ENCODE peak calls at places on chromosomes 2 and 18, in five cellular contexts. One of them, this sample, is unnamed.
A peak's percentile ranks its signal among the peaks of the same experiment; 100 is the strongest.

GRCh38 chr2:12168354-12169059 is 422.1 kb downstream of the LPIN1 start:
- DNase-seq in lower lobe of right lung: no peak
- DNase-seq in ovary: no peak
- DNase-seq in Peyer's patch: no peak
- DNase-seq in heart left ventricle: no peak
- DNase-seq in this sample: no peak

GRCh38 chr2:231413456-231413855 is 17.9 kb downstream of the B3GNT7 start:
- DNase-seq in ovary: no peak
- DNase-seq in Peyer's patch: no peak
- DNase-seq in heart left ventricle: no peak
- DNase-seq in lower lobe of right lung: no peak
- DNase-seq in this sample: no peak

GRCh38 chr2:232668805-232669444 is 28.2 kb upstream of the GIGYF2 start:
- DNase-seq in Peyer's patch: no peak
- DNase-seq in heart left ventricle: peak; percentile 24
- DNase-seq in ovary: peak; percentile 51
- DNase-seq in lower lobe of right lung: no peak
- DNase-seq in this sample: no peak

GRCh38 chr18:55465313-55465712 is 122.7 kb downstream of the TCF4 start:
- DNase-seq in Peyer's patch: no peak
- DNase-seq in ovary: no peak
- DNase-seq in lower lobe of right lung: no peak
- DNase-seq in heart left ventricle: no peak
- DNase-seq in this sample: no peak

GRCh38 chr2:217792611-217793527 is 209.9 kb downstream of the TNS1 start:
- DNase-seq in Peyer's patch: no peak
- DNase-seq in ovary: no peak
- DNase-seq in lower lobe of right lung: no peak
- DNase-seq in heart left ventricle: no peak
- DNase-seq in this sample: no peak

GRCh38 chr2:188894028-188894427 is 80.1 kb upstream of the COL3A1 start:
- DNase-seq in heart left ventricle: no peak
- DNase-seq in ovary: no peak
- DNase-seq in lower lobe of right lung: no peak
- DNase-seq in Peyer's patch: no peak
- DNase-seq in this sample: no peak

GRCh38 chr2:774436-774835 is 97.2 kb upstream of the TMEM18 start:
- DNase-seq in heart left ventricle: no peak
- DNase-seq in lower lobe of right lung: no peak
- DNase-seq in ovary: no peak
- DNase-seq in Peyer's patch: no peak
- DNase-seq in this sample: no peak

GRCh38 chr18:11121426-11121825 is 27.9 kb downstream of the PIEZO2 start:
- DNase-seq in Peyer's patch: no peak
- DNase-seq in ovary: no peak
- DNase-seq in heart left ventricle: no peak
- DNase-seq in lower lobe of right lung: no peak
- DNase-seq in this sample: no peak

GRCh38 chr18:72762505-72763122 is 105.2 kb downstream of the NETO1 start:
- DNase-seq in ovary: no peak
- DNase-seq in Peyer's patch: no peak
- DNase-seq in heart left ventricle: no peak
- DNase-seq in lower lobe of right lung: no peak
- DNase-seq in this sample: no peak

GRCh38 chr18:66900837-66901236 is 296.9 kb upstream of the CDH19 start:
- DNase-seq in ovary: no peak
- DNase-seq in heart left ventricle: no peak
- DNase-seq in lower lobe of right lung: no peak
- DNase-seq in Peyer's patch: no peak
- DNase-seq in this sample: no peak

GRCh38 chr2:134706587-134707329 is 12.0 kb downstream of the TMEM163 start:
- DNase-seq in ovary: no peak
- DNase-seq in heart left ventricle: no peak
- DNase-seq in Peyer's patch: no peak
- DNase-seq in lower lobe of right lung: no peak
- DNase-seq in this sample: no peak

GRCh38 chr18:57087985-57088384 is 58.9 kb upstream of the BOD1L2 start:
- DNase-seq in heart left ventricle: no peak
- DNase-seq in ovary: no peak
- DNase-seq in lower lobe of right lung: no peak
- DNase-seq in Peyer's patch: no peak
- DNase-seq in this sample: no peak

GRCh38 chr2:56170536-56170935 is 13.3 kb upstream of the CCDC85A start:
- DNase-seq in heart left ventricle: no peak
- DNase-seq in lower lobe of right lung: no peak
- DNase-seq in ovary: no peak
- DNase-seq in Peyer's patch: no peak
- DNase-seq in this sample: no peak

GRCh38 chr18:39591647-39592046 is 2026.0 kb upstream of the CELF4 start:
- DNase-seq in heart left ventricle: no peak
- DNase-seq in lower lobe of right lung: no peak
- DNase-seq in Peyer's patch: no peak
- DNase-seq in ovary: no peak
- DNase-seq in this sample: no peak

GRCh38 chr2:157159221-157159904 is 98.1 kb upstream of the GALNT5 start:
- DNase-seq in ovary: no peak
- DNase-seq in lower lobe of right lung: no peak
- DNase-seq in Peyer's patch: no peak
- DNase-seq in heart left ventricle: no peak
- DNase-seq in this sample: no peak

GRCh38 chr2:170140561-170140960 is 37.4 kb upstream of the MYO3B start:
- DNase-seq in Peyer's patch: no peak
- DNase-seq in ovary: no peak
- DNase-seq in heart left ventricle: no peak
- DNase-seq in lower lobe of right lung: no peak
- DNase-seq in this sample: no peak

GRCh38 chr2:237251959-237252358 is 162.0 kb downstream of the COL6A3 start:
- DNase-seq in heart left ventricle: no peak
- DNase-seq in lower lobe of right lung: no peak
- DNase-seq in ovary: no peak
- DNase-seq in Peyer's patch: no peak
- DNase-seq in this sample: no peak

GRCh38 chr2:96867756-96868554 is 1.9 kb downstream of the SEMA4C start:
- DNase-seq in heart left ventricle: no peak
- DNase-seq in Peyer's patch: no peak
- DNase-seq in lower lobe of right lung: no peak
- DNase-seq in ovary: no peak
- DNase-seq in this sample: no peak

GRCh38 chr2:230694241-230694640 is 18.4 kb upstream of the CAB39 start:
- DNase-seq in lower lobe of right lung: no peak
- DNase-seq in heart left ventricle: no peak
- DNase-seq in ovary: no peak
- DNase-seq in Peyer's patch: no peak
- DNase-seq in this sample: no peak

GRCh38 chr18:35620765-35621164 is 39.2 kb downstream of the GALNT1 start:
- DNase-seq in heart left ventricle: no peak
- DNase-seq in ovary: no peak
- DNase-seq in Peyer's patch: no peak
- DNase-seq in lower lobe of right lung: no peak
- DNase-seq in this sample: no peak

GRCh38 chr18:76451475-76452331 is 43.3 kb downstream of the ZNF516 start:
- DNase-seq in Peyer's patch: no peak
- DNase-seq in lower lobe of right lung: peak; percentile 44
- DNase-seq in heart left ventricle: peak; percentile 6
- DNase-seq in ovary: peak; percentile 46
- DNase-seq in this sample: no peak

GRCh38 chr2:200863655-200864205 is 728 bp downstream of the CLK1 start:
- DNase-seq in lower lobe of right lung: no peak
- DNase-seq in heart left ventricle: no peak
- DNase-seq in Peyer's patch: no peak
- DNase-seq in ovary: no peak
- DNase-seq in this sample: no peak

GRCh38 chr2:107380912-107381311 is 445.8 kb upstream of the RGPD4 start:
- DNase-seq in heart left ventricle: no peak
- DNase-seq in Peyer's patch: no peak
- DNase-seq in lower lobe of right lung: no peak
- DNase-seq in ovary: no peak
- DNase-seq in this sample: no peak

GRCh38 chr18:49561377-49562193 is at the start of gene LIPG:
- DNase-seq in lower lobe of right lung: peak; percentile 58
- DNase-seq in Peyer's patch: no peak
- DNase-seq in heart left ventricle: peak; percentile 10
- DNase-seq in ovary: peak; percentile 43
- DNase-seq in this sample: peak; percentile 69

GRCh38 chr18:51762373-51762772 is 564.9 kb upstream of the MEX3C start:
- DNase-seq in lower lobe of right lung: no peak
- DNase-seq in heart left ventricle: no peak
- DNase-seq in ovary: no peak
- DNase-seq in Peyer's patch: no peak
- DNase-seq in this sample: no peak

GRCh38 chr18:55790296-55790695 is 202.3 kb upstream of the TCF4 start:
- DNase-seq in lower lobe of right lung: no peak
- DNase-seq in Peyer's patch: no peak
- DNase-seq in heart left ventricle: no peak
- DNase-seq in ovary: no peak
- DNase-seq in this sample: no peak

GRCh38 chr18:45332911-45333310 is 282.4 kb upstream of the SLC14A2 start:
- DNase-seq in heart left ventricle: no peak
- DNase-seq in Peyer's patch: no peak
- DNase-seq in lower lobe of right lung: no peak
- DNase-seq in ovary: no peak
- DNase-seq in this sample: no peak

GRCh38 chr18:45326505-45326904 is 288.8 kb upstream of the SLC14A2 start:
- DNase-seq in Peyer's patch: no peak
- DNase-seq in heart left ventricle: no peak
- DNase-seq in ovary: no peak
- DNase-seq in lower lobe of right lung: no peak
- DNase-seq in this sample: no peak

GRCh38 chr18:45328762-45329161 is 286.5 kb upstream of the SLC14A2 start:
- DNase-seq in ovary: no peak
- DNase-seq in lower lobe of right lung: no peak
- DNase-seq in heart left ventricle: no peak
- DNase-seq in Peyer's patch: no peak
- DNase-seq in this sample: no peak

GRCh38 chr18:45328271-45328670 is 287.0 kb upstream of the SLC14A2 start:
- DNase-seq in heart left ventricle: no peak
- DNase-seq in lower lobe of right lung: no peak
- DNase-seq in ovary: no peak
- DNase-seq in Peyer's patch: no peak
- DNase-seq in this sample: no peak

GRCh38 chr18:45330170-45330594 is 285.1 kb upstream of the SLC14A2 start:
- DNase-seq in Peyer's patch: no peak
- DNase-seq in lower lobe of right lung: no peak
- DNase-seq in ovary: no peak
- DNase-seq in heart left ventricle: no peak
- DNase-seq in this sample: no peak
- H3K4me1 ChIP-seq in Peyer's patch: no peaks in the 10 kb centered on the region
- H3K4me1 ChIP-seq in lower lobe of right lung: peaks cover 6% of the 10 kb centered on the region
- H3K4me1 ChIP-seq in ovary: peaks cover 6% of the 10 kb centered on the region
- H3K4me1 ChIP-seq in heart left ventricle: peaks cover 5% of the 10 kb centered on the region
- H3K4me1 ChIP-seq in this sample: peaks cover 4% of the 10 kb centered on the region

DNA sequence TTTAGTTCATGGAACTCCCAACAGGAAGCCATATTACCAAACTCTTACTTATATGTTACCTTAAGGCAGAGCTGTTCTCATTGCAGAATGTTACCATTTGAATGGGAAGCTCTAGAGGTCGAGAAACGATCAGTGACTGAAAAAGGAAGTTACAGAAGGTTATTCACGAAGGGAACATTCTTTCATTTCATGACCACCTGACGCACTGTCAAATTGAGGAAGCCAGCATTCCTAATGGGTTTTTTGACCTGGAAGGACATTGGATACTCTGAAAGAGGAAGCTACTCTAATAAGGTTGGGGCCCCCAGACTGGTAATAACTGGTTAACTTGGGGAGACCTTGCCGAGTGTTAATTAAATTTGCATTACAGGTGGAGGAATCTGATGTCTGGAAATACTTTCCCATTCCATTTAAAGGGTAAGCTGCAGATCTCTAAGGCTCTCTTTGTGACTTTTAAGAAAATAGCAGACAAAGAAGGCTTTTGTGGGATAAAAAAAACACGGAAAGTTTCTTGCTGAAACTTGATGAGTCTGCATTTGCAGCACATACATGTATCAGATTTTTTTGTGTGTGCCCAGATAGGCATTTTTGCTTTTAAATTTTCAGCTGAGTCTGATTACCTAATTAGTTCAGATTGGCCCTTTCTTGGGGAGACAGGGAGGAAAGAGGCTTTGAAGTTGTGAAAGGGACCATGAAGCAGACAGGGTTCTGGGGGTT is 137.1 kb downstream of the LTBP1 start:
- DNase-seq in heart left ventricle: no peak
- DNase-seq in lower lobe of right lung: no peak
- DNase-seq in ovary: no peak
- DNase-seq in Peyer's patch: no peak
- DNase-seq in this sample: no peak
- H3K4me1 ChIP-seq in heart left ventricle: peaks cover 22% of the 10 kb centered on the region
- H3K4me1 ChIP-seq in lower lobe of right lung: peaks cover 24% of the 10 kb centered on the region
- H3K4me1 ChIP-seq in ovary: peaks cover 5% of the 10 kb centered on the region
- H3K4me1 ChIP-seq in Peyer's patch: peaks cover 5% of the 10 kb centered on the region
- H3K4me1 ChIP-seq in this sample: peaks cover 9% of the 10 kb centered on the region

DNA sequence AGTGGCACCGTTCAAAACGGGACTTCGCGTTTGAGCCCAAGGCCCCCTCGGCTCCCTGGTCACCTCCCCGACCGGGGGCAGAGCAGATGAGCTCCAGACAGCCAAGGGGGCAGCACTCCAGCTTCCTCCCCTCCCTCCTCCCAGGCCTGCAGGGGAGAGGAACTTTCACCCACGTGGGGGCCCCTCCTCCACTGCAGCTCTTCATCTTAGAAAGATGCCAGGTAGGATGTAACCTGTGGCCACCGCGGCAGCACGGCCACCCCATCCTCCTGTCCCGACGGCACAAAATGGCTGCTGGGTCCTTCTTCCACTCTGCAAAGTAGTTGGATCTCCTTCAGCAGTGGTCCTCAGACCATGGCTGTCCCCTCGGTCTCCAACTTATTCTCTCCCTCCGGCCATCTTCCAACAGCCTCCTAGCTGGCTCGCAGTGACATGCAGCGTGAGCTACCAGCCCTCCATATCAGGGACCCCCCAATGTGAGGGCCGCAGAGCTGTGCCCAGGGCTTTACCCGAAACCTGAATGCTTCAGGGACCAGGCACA is 94.5 kb upstream of the ID2 start:
- DNase-seq in Peyer's patch: no peak
- DNase-seq in lower lobe of right lung: peak; percentile 25
- DNase-seq in heart left ventricle: no peak
- DNase-seq in ovary: no peak
- DNase-seq in this sample: peak; percentile 55
- H3K4me1 ChIP-seq in Peyer's patch: no peaks in the 10 kb centered on the region
- H3K4me1 ChIP-seq in lower lobe of right lung: peaks cover 10% of the 10 kb centered on the region
- H3K4me1 ChIP-seq in heart left ventricle: peaks cover 16% of the 10 kb centered on the region
- H3K4me1 ChIP-seq in ovary: no peaks in the 10 kb centered on the region
- H3K4me1 ChIP-seq in this sample: peaks cover 12% of the 10 kb centered on the region

GRCh38 chr2:241742320-241742939 is 8.0 kb downstream of the D2HGDH start:
- DNase-seq in lower lobe of right lung: no peak
- DNase-seq in ovary: no peak
- DNase-seq in Peyer's patch: no peak
- DNase-seq in heart left ventricle: no peak
- DNase-seq in this sample: no peak
- H3K4me1 ChIP-seq in lower lobe of right lung: no peaks in the 10 kb centered on the region
- H3K4me1 ChIP-seq in ovary: no peaks in the 10 kb centered on the region
- H3K4me1 ChIP-seq in Peyer's patch: no peaks in the 10 kb centered on the region
- H3K4me1 ChIP-seq in heart left ventricle: peaks cover 14% of the 10 kb centered on the region
- H3K4me1 ChIP-seq in this sample: no peaks in the 10 kb centered on the region

GRCh38 chr2:172435608-172435911 is 8.2 kb downstream of the ITGA6 start:
- DNase-seq in ovary: no peak
- DNase-seq in lower lobe of right lung: no peak
- DNase-seq in heart left ventricle: no peak
- DNase-seq in Peyer's patch: no peak
- DNase-seq in this sample: no peak
- H3K4me1 ChIP-seq in ovary: no peaks in the 10 kb centered on the region
- H3K4me1 ChIP-seq in lower lobe of right lung: peaks cover 78% of the 10 kb centered on the region
- H3K4me1 ChIP-seq in heart left ventricle: peaks cover 99% of the 10 kb centered on the region
- H3K4me1 ChIP-seq in Peyer's patch: peaks cover 10% of the 10 kb centered on the region
- H3K4me1 ChIP-seq in this sample: peaks cover 51% of the 10 kb centered on the region

This sample was measured in upper lobe of right lung.